ENCODE peak calls at places on chromosomes 3 and 15, in six cellular contexts. Z is pancreas, I is astrocyte, J is aorta, A is uterus, M is Peyer's patch. O is an unnamed sample. For H3K4me1, the result is how much of the 10 kb centered on the place peaks cover.

GRCh38 chr3:8836096-8836495 is 66.7 kb upstream of the OXTR start:
- DNase-seq in A (no peak), M (no peak), Z (no peak), J (no peak), I (no peak), O (no peak)

GRCh38 chr3:37115451-37115850 is 58.9 kb downstream of the LRRFIP2 start:
- DNase-seq in J (no peak), Z (no peak), I (peak), A (no peak), M (no peak), O (no peak)

GRCh38 chr3:114866430-114866829 is 280.7 kb downstream of the ZBTB20 start:
- DNase-seq in J (no peak), Z (no peak), M (no peak), I (no peak), A (no peak), O (no peak)

GRCh38 chr3:53254810-53255359 is 937 bp downstream of the TKT start:
- DNase-seq in M (peak), A (peak), Z (peak), J (peak), I (peak), O (peak)

GRCh38 chr3:27740854-27741253 is 18.7 kb upstream of the EOMES start:
- DNase-seq in J (no peak), M (no peak), I (no peak), A (no peak), Z (no peak), O (no peak)

GRCh38 chr3:6250167-6250566 is 610.7 kb upstream of the GRM7 start:
- DNase-seq in J (no peak), M (no peak), Z (no peak), I (no peak), A (no peak), O (no peak)

GRCh38 chr3:171439996-171440395 is 20.2 kb downstream of the TNIK start:
- DNase-seq in A (no peak), J (no peak), Z (no peak), I (no peak), M (no peak), O (no peak)

GRCh38 chr3:14549256-14549931 is 9.3 kb upstream of the GRIP2 start:
- DNase-seq in M (no peak), Z (no peak), J (peak), A (no peak), I (no peak), O (no peak)

GRCh38 chr3:139934557-139935070 is 371 bp upstream of the CLSTN2 start:
- DNase-seq in M (no peak), J (peak), I (peak), Z (peak), A (peak), O (peak)

GRCh38 chr3:41974223-41974622 is 12.3 kb upstream of the ULK4 start:
- DNase-seq in A (no peak), J (no peak), M (no peak), I (no peak), Z (no peak), O (no peak)

GRCh38 chr3:124492824-124493223 is 237.4 kb upstream of the UMPS start:
- DNase-seq in I (peak), Z (peak), J (no peak), A (peak), M (no peak), O (peak)

GRCh38 chr3:120093119-120093922 is 926 bp downstream of the GSK3B start:
- DNase-seq in Z (no peak), I (peak), J (no peak), A (no peak), M (no peak), O (no peak)

GRCh38 chr3:56775931-56776461 is 25.8 kb downstream of the ARHGEF3 start:
- DNase-seq in J (no peak), Z (no peak), M (no peak), A (no peak), I (no peak), O (no peak)
- H3K4me1 ChIP-seq in J (under half), Z (under half), M (under half), A (under half), I (under half), O (half or more)

DNA sequence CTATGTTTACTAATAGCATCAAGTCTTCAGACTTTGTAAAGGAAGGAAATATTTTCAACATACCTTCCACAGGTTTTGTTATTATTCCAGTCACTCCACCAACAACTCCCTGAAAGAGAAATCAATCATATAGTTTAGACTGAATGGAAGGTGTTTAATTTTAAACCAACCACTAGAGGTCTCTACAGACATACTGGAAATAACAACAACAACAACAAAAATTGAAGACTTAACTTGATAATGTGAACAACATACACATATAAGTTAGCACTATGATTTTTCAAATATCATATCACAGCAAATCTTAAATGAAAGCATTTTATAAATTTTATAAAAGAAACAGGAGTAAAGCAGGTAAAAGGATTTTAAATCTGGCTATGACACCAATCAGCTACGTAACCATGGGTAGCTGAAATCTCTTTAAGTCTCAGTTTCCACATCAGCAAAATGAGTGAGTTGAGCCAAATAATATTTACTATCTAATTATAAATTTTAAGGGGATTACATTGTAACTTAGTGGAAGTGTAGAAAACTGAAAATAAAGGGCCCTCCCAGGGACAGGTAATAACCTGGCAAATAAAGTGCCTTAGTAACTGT is 188.2 kb downstream of the VPS13C start:
- DNase-seq in M (no peak), Z (no peak), J (no peak), A (no peak), I (no peak), O (no peak)
- H3K4me1 ChIP-seq in M (under half), Z (under half), J (under half), A (under half), I (under half), O (under half)

GRCh38 chr3:71061037-71061436 is 522.5 kb downstream of the FOXP1 start:
- DNase-seq in A (no peak), J (no peak), M (no peak), I (no peak), Z (no peak), O (no peak)
- H3K4me1 ChIP-seq in A (under half), J (under half), M (under half), I (under half), Z (half or more), O (half or more)

GRCh38 chr15:43293402-43293801 is 26.7 kb upstream of the TGM5 start:
- DNase-seq in J (no peak), I (no peak), Z (peak), M (peak), A (no peak), O (no peak)
- H3K4me1 ChIP-seq in J (under half), I (under half), Z (under half), M (under half), A (under half), O (under half)

GRCh38 chr3:128683957-128684356 is 33.3 kb upstream of the RPN1 start:
- DNase-seq in Z (no peak), J (no peak), I (no peak), M (no peak), A (no peak), O (peak)
- H3K4me1 ChIP-seq in Z (under half), J (under half), I (under half), M (under half), A (under half), O (under half)

GRCh38 chr15:78057803-78058202 is 19.7 kb downstream of the TBC1D2B start:
- DNase-seq in M (no peak), A (no peak), Z (no peak), I (no peak), J (no peak), O (no peak)
- H3K4me1 ChIP-seq in M (under half), A (under half), Z (under half), I (under half), J (under half), O (half or more)

DNA sequence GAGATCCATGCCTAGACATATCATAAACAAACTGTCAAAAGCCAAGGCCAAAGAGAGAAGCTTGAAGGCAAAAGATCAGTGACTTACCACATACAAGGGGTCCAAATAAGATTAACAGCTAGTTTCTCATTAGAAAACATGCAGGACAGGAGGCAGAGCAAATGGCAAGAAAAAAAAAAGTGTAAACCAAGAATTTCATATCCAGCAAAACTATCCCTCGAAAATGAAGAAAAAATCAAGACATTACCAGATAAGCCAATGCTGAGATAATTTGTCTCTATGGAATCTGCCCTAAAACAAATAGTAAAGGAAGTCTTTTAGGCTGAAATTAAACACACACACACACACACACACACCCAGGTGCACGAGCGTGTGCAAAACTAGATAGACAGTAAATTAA is 99.6 kb upstream of the NSMCE3 start:
- DNase-seq in M (no peak), A (no peak), Z (no peak), I (no peak), J (no peak), O (no peak)
- H3K4me1 ChIP-seq in M (under half), A (under half), Z (under half), I (under half), J (under half), O (under half)

DNA sequence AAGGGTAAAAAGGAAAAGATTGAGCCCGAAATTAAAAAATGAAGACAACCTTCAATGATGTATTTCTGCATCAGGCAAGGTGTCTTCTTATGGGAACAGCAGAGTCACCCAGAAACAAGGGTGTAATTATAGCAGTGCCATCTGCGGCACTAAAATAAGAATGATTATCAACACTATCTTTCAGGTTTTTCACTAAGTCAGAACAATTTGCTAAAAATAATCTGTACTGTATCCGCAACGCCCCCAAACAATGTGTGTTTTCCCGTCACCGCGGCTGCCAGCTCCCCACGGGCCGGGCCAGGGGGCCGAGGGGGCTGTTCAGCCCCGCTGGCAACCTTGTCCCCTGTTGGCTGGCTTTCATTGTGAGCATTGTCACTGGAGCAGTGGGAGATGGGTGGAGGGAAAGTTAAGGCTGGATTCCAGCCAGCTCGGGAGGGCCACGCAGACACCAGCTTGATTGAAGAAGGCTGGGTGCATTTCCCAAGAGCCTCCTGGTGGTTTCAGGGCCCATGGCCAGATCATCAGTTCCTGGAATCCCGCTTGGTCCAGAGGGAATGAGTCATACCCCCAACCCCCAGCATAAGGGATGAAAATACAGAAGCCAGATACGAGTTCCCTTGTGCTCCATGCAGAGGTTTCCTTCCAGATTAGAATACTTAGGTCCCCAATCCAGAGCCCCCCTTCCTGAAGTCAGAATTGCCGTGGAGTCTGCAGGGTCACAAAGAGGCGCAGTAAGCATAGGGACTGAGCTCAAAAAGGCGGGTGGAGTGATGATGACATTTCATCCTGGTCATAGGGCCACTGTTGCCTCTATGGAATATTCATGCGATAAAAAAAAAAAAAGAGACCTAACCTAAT is 90.2 kb upstream of the KLF13 start:
- DNase-seq in I (peak), M (no peak), A (peak), Z (peak), J (peak), O (peak)
- H3K4me1 ChIP-seq in I (under half), M (under half), A (under half), Z (under half), J (under half), O (under half)

GRCh38 chr15:68815598-68815997 is 5.1 kb downstream of the ANP32A start:
- DNase-seq in J (no peak), A (no peak), M (no peak), I (no peak), Z (no peak), O (no peak)
- H3K4me1 ChIP-seq in J (under half), A (under half), M (under half), I (under half), Z (under half), O (half or more)